ENCODE peak calls at places on chromosomes 6 and 20, in four cellular contexts. H is H7, T is fibroblast of mammary gland, I is uterus. B is an unnamed sample.

GRCh38 chr20:8693709-8694108 is 375.2 kb upstream of the PLCB4 start:
- DNase-seq in I (no peak), H (no peak), T (peak), B (no peak)

GRCh38 chr20:58046311-58046710 is 182.1 kb downstream of the ANKRD60 start:
- DNase-seq in I (no peak), H (no peak), T (no peak), B (no peak)

GRCh38 chr20:52010541-52010940 is 181.0 kb downstream of the ZFP64 start:
- DNase-seq in T (no peak), H (peak), I (no peak), B (no peak)

GRCh38 chr6:166743925-166744653 is 117.0 kb upstream of the RPS6KA2 start:
- DNase-seq in H (peak), I (no peak), T (no peak), B (no peak)

GRCh38 chr6:110055387-110055735 is 77.2 kb downstream of the GPR6 start:
- DNase-seq in I (no peak), H (no peak), T (no peak), B (no peak)

GRCh38 chr20:59678286-59678685 is 73.9 kb downstream of the PHACTR3 start:
- DNase-seq in T (no peak), H (no peak), I (no peak), B (no peak)

GRCh38 chr20:34403908-34404307 is 40.8 kb downstream of the ITCH start:
- DNase-seq in T (no peak), H (no peak), I (no peak), B (no peak)

GRCh38 chr6:137424243-137424642 is 70.0 kb downstream of the OLIG3 start:
- DNase-seq in H (no peak), I (no peak), T (no peak), B (no peak)

GRCh38 chr6:111602481-111603404 is 2.9 kb downstream of the TRAF3IP2 start:
- DNase-seq in T (peak), I (peak), H (no peak), B (no peak)

GRCh38 chr6:139230421-139230840 is 61.4 kb downstream of the TXLNB start:
- DNase-seq in I (no peak), H (no peak), T (peak), B (no peak)

GRCh38 chr6:169805242-169805838 is 53.9 kb downstream of the ERMARD start:
- DNase-seq in H (no peak), T (no peak), I (no peak), B (peak)

GRCh38 chr6:141415896-141416295 is 716.8 kb upstream of the GJE1 start:
- DNase-seq in I (no peak), H (no peak), T (peak), B (no peak)

GRCh38 chr20:19382371-19382770 is 169.9 kb downstream of the SLC24A3 start:
- DNase-seq in H (no peak), T (no peak), I (no peak), B (no peak)

GRCh38 chr6:69064226-69064625 is 429.1 kb downstream of the ADGRB3 start:
- DNase-seq in I (no peak), T (no peak), H (no peak), B (no peak)

GRCh38 chr6:165884813-165885765 is 222.0 kb upstream of the PDE10A start:
- DNase-seq in H (peak), T (peak), I (peak), B (peak)

GRCh38 chr20:51861726-51862466 is 59.6 kb upstream of the SALL4 start:
- DNase-seq in I (no peak), T (no peak), H (peak), B (no peak)

GRCh38 chr6:12749531-12750379 is 33.2 kb downstream of the PHACTR1 start:
- DNase-seq in T (no peak), I (no peak), H (peak), B (no peak)

GRCh38 chr6:46376562-46376969 is 114.7 kb downstream of the RCAN2 start:
- DNase-seq in T (no peak), I (no peak), H (no peak), B (no peak)

DNA sequence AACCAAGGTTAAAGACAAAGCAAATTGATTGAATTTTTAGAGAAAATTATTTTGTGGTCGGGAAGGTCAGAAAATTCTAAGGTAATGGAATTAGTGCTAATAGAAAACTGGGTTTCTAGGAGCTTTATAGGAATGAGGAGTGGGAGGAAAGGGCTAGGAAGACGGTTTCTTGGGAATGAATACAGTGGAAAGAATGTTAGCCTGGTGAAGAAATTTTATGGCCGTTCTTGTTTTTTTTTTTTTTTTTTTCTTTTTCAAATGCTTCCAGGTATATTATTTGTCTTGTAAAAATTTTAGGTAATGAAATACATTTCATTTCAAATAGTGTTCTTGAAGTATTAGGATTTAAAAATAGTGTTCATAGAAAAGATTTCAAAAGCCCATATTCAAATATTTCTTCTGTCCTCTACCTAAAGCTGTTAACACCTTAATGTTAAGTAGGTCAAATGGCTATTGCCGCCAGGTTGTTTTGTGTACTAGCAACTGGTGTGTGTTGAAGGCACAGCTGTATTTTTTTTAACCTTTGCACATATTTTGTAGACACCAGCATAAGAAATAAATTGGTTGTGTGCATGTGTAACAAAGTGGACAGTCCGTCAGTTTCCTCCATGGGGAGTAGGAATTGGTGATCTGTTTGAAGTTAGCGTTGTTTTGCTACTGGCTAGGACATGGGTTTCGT is 32.3 kb downstream of the AFDN start:
- DNase-seq in I (no peak), T (no peak), H (no peak), B (no peak)
- H3K4me3 ChIP-seq in I (no peak), T (no peak), H (no peak), B (no peak)

DNA sequence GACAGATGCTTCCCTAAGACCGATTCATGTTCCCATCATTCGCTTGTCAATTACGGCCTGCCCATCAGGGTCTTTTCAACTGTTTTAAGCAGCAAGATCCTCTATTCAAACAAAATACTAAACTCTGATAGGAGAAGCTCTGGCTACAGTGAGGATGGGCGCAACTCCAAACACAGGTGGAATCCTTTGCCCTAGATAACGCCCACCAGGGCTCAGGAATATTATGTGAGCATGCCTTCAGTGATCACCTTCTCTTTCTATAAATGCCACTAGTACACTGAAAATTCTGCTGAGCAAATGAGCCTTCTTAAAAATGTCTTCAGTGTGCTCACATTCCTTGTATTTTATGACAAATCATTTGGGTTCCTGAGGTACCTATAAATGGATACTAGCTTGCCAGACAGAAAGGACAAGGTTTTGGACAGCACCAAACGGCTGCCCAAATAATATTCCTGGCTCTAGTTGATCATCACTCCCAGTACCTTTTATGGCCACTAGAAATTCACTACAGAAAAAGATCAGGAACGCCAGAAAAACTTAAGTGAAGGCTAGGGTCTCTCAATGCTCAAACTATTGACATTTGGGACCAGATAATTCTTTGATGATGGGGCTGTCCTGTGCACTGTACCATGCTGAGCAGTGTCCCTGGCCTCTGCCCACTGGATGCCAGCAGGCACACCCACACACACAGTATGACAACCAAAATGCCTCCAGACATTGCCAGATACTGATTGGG is 13.1 kb downstream of the ZNF217 start:
- DNase-seq in T (no peak), I (no peak), H (no peak), B (no peak)
- H3K4me3 ChIP-seq in T (peak), I (no peak), H (no peak), B (peak)

DNA sequence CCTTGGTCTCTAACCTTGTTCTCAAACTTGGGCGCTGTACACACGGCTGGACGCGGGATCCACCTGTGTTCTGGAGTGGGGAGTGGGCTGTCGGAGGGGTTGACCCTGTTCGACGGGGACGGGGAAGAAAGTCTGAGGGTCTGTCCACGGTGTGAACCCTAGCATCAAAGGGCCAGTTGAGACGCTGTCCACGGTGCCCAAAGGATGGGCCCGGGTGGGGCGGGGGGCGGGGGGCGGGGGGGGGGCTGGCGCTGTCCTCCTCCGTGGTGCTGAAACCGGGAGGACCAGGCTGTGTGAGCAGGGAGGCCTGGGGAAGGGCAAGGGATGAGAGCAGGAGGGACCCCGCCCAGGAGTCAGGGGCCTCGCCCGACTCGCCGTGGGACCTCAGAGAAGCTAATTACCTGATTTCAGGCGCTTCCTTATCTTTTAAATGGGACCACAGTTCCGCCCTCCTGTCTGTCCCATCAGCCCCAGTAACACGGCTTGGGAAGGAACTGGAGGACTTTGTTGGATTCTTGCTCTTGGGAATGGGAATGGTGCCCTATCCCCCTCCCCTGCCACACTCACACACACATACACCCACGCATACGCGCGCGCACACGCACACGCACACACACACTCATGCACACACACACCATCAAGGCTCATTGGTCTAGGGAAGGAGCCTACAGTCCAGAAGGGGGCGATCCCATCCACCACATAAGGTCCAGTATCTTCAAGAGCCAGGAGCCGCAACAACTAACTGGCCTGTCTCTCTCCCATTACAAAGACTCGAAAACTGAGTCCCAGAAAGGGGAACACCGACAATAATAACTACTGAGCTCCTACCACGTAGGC is 1.0 kb upstream of the VSTM2L start:
- DNase-seq in T (peak), H (peak), I (peak), B (no peak)
- H3K4me3 ChIP-seq in T (peak), H (no peak), I (no peak), B (no peak)

GRCh38 chr6:33744895-33745546 is 1.7 kb downstream of the IP6K3 start:
- DNase-seq in T (no peak), H (peak), I (peak), B (no peak)

GRCh38 chr6:33746036-33746600 is 587 bp downstream of the IP6K3 start:
- DNase-seq in H (peak), T (peak), I (peak), B (no peak)

GRCh38 chr6:33744001-33744848 is 2.5 kb downstream of the IP6K3 start:
- DNase-seq in I (peak), T (peak), H (peak), B (peak)

GRCh38 chr6:33746651-33747100 is at the start of gene IP6K3:
- DNase-seq in I (peak), H (peak), T (no peak), B (no peak)

DNA sequence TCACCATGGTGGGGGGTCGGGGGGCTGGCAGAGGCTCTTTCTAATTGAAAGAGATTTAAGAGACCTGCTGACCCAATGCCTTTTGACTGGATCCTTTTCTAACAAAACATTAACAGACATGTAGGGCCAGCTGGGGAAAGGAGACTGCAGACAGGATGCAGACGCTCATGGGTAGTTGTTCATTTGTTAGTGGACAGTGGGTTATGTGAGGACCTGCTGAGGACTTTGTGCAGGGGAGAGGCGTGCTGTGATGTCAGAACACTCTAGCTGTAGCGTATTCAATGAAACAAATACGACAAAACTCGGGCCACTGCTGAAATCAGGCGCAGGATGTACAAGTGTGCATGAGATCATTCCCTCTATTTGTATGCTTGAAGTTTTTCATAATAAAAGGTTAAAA is 1.1 kb downstream of the IP6K3 start:
- DNase-seq in T (peak), I (no peak), H (no peak), B (no peak)
- H3K4me3 ChIP-seq in T (no peak), I (no peak), H (no peak), B (no peak)

DNA sequence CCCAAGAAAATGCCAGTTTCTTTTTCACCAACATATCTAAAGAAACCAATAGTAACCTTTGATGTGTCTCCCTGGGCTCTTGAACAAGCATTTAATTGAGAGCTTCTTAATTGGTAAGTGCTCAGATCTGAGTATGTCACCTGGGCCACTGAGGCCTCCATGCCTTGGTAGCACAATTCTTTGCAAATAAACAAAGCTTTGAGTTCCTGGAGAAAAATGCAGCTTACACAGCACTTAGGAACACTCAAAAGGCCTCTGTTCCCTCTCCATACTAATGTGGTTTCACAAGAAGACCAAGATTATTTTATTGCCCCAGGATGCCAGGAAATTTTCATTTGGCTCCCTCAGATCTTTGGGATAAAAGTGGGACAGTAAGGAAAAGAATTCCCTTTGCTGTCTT is 217.6 kb upstream of the CEP162 start:
- DNase-seq in T (no peak), H (no peak), I (no peak), B (no peak)
- H3K4me3 ChIP-seq in T (no peak), H (no peak), I (no peak), B (no peak)

B was measured in CD8-positive, alpha-beta memory T cell.